ENCODE peak calls at places on chromosomes 4 and X, in four cellular contexts. E is prostate gland; Y is CD8-positive, alpha-beta memory T cell; D is neuronal stem cell. M is an unnamed sample.

GRCh38 chr4:13476915-13477314 is 7.2 kb downstream of the RAB28 start:
- DNase-seq in D (no peak), Y (no peak), E (no peak), M (no peak)

GRCh38 chr4:100576570-100576969 is 58.7 kb upstream of the EMCN start:
- DNase-seq in E (no peak), D (no peak), Y (no peak), M (no peak)

GRCh38 chr4:129561886-129562285 is 465.9 kb downstream of the C4orf33 start:
- DNase-seq in D (no peak), Y (no peak), E (no peak), M (no peak)

GRCh38 chr4:64518600-64518999 is 109.3 kb upstream of the TECRL start:
- DNase-seq in D (no peak), Y (no peak), E (no peak), M (no peak)

GRCh38 chr4:11805837-11806236 is 377.1 kb upstream of the HS3ST1 start:
- DNase-seq in D (no peak), Y (no peak), E (peak; percentile 9), M (no peak)

GRCh38 chrX:155188786-155189185 is 27.5 kb upstream of the VBP1 start:
- DNase-seq in D (no peak), Y (peak; percentile 60), E (no peak), M (no peak)

GRCh38 chr4:126995235-126995634 is 637.5 kb upstream of the INTU start:
- DNase-seq in D (no peak), E (no peak), Y (no peak), M (no peak)

GRCh38 chr4:113885291-113885690 is 94.2 kb downstream of the ARSJ start:
- DNase-seq in Y (no peak), D (no peak), E (no peak), M (no peak)

GRCh38 chr4:143633833-143634232 is 66.6 kb downstream of the FREM3 start:
- DNase-seq in E (no peak), Y (no peak), D (no peak), M (no peak)

GRCh38 chr4:83386931-83387897 is 52.6 kb upstream of the HPSE start:
- DNase-seq in Y (no peak), E (no peak), D (no peak), M (peak; percentile 16)

GRCh38 chrX:97797076-97797475 is 913.4 kb downstream of the RPA4 start:
- DNase-seq in E (no peak), D (no peak), Y (no peak), M (peak; percentile 57)

DNA sequence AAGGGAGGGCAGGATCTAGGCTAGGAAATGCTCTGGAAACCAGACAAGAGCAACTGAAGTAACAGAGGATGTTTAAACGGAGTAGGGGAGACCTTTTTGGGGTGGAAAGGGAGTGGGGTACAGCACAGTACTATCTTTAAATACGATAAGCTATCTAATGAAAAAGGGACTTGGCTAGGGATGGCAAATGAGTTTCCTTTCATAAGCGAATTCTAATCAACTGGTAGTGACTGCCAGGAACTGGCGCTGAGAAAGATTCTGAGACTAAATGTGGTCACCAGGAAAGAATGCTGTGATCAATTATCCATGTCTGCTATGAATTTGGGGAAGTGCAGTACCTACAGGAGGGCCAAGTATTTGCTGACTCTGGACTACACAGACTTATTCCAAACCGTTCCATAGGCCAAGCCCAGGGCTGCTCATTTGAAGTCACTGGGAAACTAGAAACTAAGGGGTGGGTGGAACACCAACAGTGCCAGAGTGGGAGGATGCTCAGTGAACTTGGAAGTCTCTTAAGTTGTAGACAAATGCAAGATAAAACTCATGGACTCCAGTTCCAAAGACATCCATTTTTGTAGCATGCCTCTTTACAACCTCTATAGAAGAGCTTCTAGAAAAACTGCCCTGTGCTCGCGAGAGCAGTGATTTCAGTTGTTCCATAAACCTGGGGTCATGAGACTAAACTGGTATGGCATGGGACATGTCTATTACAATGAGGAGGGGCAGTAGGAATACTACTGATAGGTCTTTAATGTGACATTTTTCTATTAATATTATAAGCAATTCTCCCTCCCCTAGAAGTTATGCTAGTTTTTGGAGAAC is 2.0 kb downstream of the TRAPPC2 start:
- DNase-seq in Y (no peak), E (no peak), D (no peak), M (no peak)
- H3K4me3 ChIP-seq in Y (no peak overlapping the region), E (no peak overlapping the region), D (no peak overlapping the region), M (no peak overlapping the region)

GRCh38 chr4:106304632-106305031 is 11.4 kb downstream of the TBCK start:
- DNase-seq in Y (no peak), E (no peak), D (no peak), M (peak; percentile 93)

GRCh38 chr4:106299977-106300376 is 16.0 kb downstream of the TBCK start:
- DNase-seq in D (no peak), E (no peak), Y (no peak), M (no peak)

GRCh38 chr4:106303548-106303947 is 12.5 kb downstream of the TBCK start:
- DNase-seq in Y (no peak), E (no peak), D (no peak), M (no peak)

GRCh38 chr4:106297636-106298035 is 18.4 kb downstream of the TBCK start:
- DNase-seq in Y (no peak), E (no peak), D (no peak), M (no peak)

DNA sequence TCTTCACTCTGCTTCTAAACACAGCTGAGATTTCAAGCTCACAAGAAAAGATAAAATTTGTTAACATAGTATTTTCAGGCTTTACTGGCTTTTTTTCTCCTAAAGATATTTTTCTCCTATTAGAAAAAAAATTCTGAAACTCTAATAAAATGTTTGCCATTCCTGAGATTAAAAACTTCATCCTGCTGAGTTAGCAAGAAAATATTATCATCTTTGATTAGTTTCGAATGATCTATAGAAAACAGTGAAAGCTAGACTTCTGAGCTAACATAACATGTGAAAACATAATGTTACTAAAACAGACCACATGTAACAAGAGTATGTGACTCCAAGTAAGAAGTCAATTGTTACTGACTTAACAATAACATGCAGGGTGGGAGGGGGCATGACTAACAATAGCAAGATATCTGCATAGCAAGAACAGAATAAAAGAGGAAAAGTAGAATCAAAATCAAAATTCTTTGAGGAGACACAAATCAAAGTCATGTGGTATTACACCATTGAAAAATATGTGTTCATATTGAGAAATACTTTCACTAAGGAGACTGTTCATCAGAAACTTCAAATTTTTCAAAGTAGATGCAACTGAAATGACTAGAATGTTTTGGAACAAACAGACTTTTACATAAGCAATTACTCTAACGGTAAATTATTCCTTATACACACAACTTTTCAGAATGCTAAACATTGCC is 14.5 kb downstream of the TBCK start:
- DNase-seq in E (no peak), D (no peak), Y (no peak), M (peak; percentile 34)
- H3K4me3 ChIP-seq in E (no peak overlapping the region), D (no peak overlapping the region), Y (no peak overlapping the region), M (no peak overlapping the region)

GRCh38 chr4:185211035-185211434 is 1.6 kb downstream of the SNX25 start:
- DNase-seq in D (no peak), Y (no peak), E (no peak), M (no peak)

GRCh38 chr4:185211641-185212040 is 2.2 kb downstream of the SNX25 start:
- DNase-seq in D (no peak), Y (no peak), E (no peak), M (no peak)

GRCh38 chr4:185213829-185214228 is 4.4 kb downstream of the SNX25 start:
- DNase-seq in D (no peak), Y (no peak), E (no peak), M (no peak)

GRCh38 chr4:185213341-185213740 is 3.9 kb downstream of the SNX25 start:
- DNase-seq in E (no peak), Y (no peak), D (no peak), M (no peak)

GRCh38 chr4:185212566-185212965 is 3.2 kb downstream of the SNX25 start:
- DNase-seq in E (no peak), Y (no peak), D (no peak), M (no peak)
- H3K4me3 ChIP-seq in E (no peak overlapping the region), Y (no peak overlapping the region), D (no peak overlapping the region), M (no peak overlapping the region)

GRCh38 chr4:26867914-26868684 is 7.5 kb downstream of the STIM2 start:
- DNase-seq in Y (no peak), D (no peak), E (no peak), M (no peak)
- H3K4me3 ChIP-seq in Y (no peak overlapping the region), D (no peak overlapping the region), E (no peak overlapping the region), M (no peak overlapping the region)

GRCh38 chr4:87584509-87584908 is 23.8 kb upstream of the DSPP start:
- DNase-seq in E (no peak), D (no peak), Y (no peak), M (no peak)

GRCh38 chr4:87592124-87592523 is 16.2 kb upstream of the DSPP start:
- DNase-seq in Y (no peak), D (no peak), E (no peak), M (no peak)

DNA sequence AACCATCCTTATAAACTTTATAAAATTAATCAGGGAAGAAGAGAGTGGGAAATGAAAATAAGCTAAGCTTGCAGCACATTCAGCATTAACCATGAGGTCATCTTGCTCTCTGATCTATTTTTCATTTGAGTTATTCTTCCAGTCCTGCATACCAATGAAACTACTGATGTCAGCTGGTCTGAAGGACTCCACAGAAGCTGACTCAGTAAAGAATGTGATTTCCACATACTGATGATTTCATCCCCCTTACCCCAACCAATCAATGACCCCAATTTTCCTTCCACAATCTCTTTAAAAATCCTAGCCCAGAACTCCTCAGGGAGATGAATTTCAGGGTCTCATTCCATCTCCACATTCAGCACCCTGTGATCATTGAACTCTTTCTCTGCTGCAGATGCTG is 18.8 kb upstream of the DSPP start:
- DNase-seq in Y (no peak), D (no peak), E (no peak), M (no peak)
- H3K4me3 ChIP-seq in Y (no peak overlapping the region), D (no peak overlapping the region), E (no peak overlapping the region), M (no peak overlapping the region)

M was measured in HAP-1.